ENCODE peak calls at places on chromosomes 7 and 10, in seven cellular contexts. One of them, this sample, is unnamed.
A peak's percentile ranks its signal among the peaks of the same experiment; 100 is the strongest.

GRCh38 chr10:60235001-60235400 is 154.7 kb downstream of the ANK3 start:
- DNase-seq in colonic mucosa: no peak
- DNase-seq in fibroblast of pulmonary artery: peak; percentile 77
- DNase-seq in left lung: no peak
- DNase-seq in small intestine: no peak
- DNase-seq in uterus: no peak
- DNase-seq in adrenal gland: no peak
- DNase-seq in this sample: peak; percentile 55

GRCh38 chr7:159197066-159197975 is 52.7 kb upstream of the VIPR2 start:
- DNase-seq in adrenal gland: no peak
- DNase-seq in left lung: no peak
- DNase-seq in colonic mucosa: peak; percentile 43
- DNase-seq in uterus: peak; percentile 44
- DNase-seq in small intestine: peak; percentile 18
- DNase-seq in fibroblast of pulmonary artery: no peak
- DNase-seq in this sample: no peak

GRCh38 chr10:98425511-98426352 is 10.8 kb upstream of the PYROXD2 start:
- DNase-seq in adrenal gland: peak; percentile 67
- DNase-seq in small intestine: peak; percentile 46
- DNase-seq in uterus: no peak
- DNase-seq in fibroblast of pulmonary artery: peak; percentile 54
- DNase-seq in colonic mucosa: peak; percentile 53
- DNase-seq in left lung: peak; percentile 31
- DNase-seq in this sample: peak; percentile 47

GRCh38 chr7:84455788-84456187 is 261.2 kb upstream of the SEMA3A start:
- DNase-seq in fibroblast of pulmonary artery: peak; percentile 40
- DNase-seq in small intestine: no peak
- DNase-seq in left lung: no peak
- DNase-seq in uterus: no peak
- DNase-seq in adrenal gland: no peak
- DNase-seq in colonic mucosa: no peak
- DNase-seq in this sample: peak; percentile 48

GRCh38 chr7:2853147-2853546 is 9.0 kb upstream of the GNA12 start:
- DNase-seq in small intestine: no peak
- DNase-seq in colonic mucosa: no peak
- DNase-seq in uterus: no peak
- DNase-seq in adrenal gland: no peak
- DNase-seq in left lung: no peak
- DNase-seq in fibroblast of pulmonary artery: peak; percentile 87
- DNase-seq in this sample: peak; percentile 82

GRCh38 chr7:106217089-106217542 is 67.7 kb downstream of the NAMPT start:
- DNase-seq in small intestine: peak; percentile 74
- DNase-seq in fibroblast of pulmonary artery: peak; percentile 97
- DNase-seq in adrenal gland: peak; percentile 81
- DNase-seq in colonic mucosa: peak; percentile 87
- DNase-seq in uterus: peak; percentile 79
- DNase-seq in left lung: peak; percentile 49
- DNase-seq in this sample: no peak

GRCh38 chr10:88952647-88953111 is at the start of gene ACTA2:
- DNase-seq in left lung: peak; percentile 54
- DNase-seq in fibroblast of pulmonary artery: peak; percentile 72
- DNase-seq in colonic mucosa: peak; percentile 43
- DNase-seq in uterus: peak; percentile 87
- DNase-seq in small intestine: no peak
- DNase-seq in adrenal gland: peak; percentile 83
- DNase-seq in this sample: peak; percentile 68

GRCh38 chr10:17676919-17677318 is 33.0 kb downstream of the STAM start:
- DNase-seq in uterus: no peak
- DNase-seq in small intestine: no peak
- DNase-seq in fibroblast of pulmonary artery: no peak
- DNase-seq in adrenal gland: no peak
- DNase-seq in left lung: no peak
- DNase-seq in colonic mucosa: no peak
- DNase-seq in this sample: no peak

GRCh38 chr7:157635669-157636068 is 298.9 kb downstream of the DNAJB6 start:
- DNase-seq in adrenal gland: no peak
- DNase-seq in colonic mucosa: no peak
- DNase-seq in uterus: no peak
- DNase-seq in left lung: no peak
- DNase-seq in fibroblast of pulmonary artery: no peak
- DNase-seq in small intestine: no peak
- DNase-seq in this sample: no peak

GRCh38 chr7:91852263-91852741 is 28.2 kb downstream of the MTERF1 start:
- DNase-seq in adrenal gland: no peak
- DNase-seq in small intestine: peak; percentile 48
- DNase-seq in left lung: no peak
- DNase-seq in uterus: no peak
- DNase-seq in fibroblast of pulmonary artery: peak; percentile 47
- DNase-seq in colonic mucosa: no peak
- DNase-seq in this sample: peak; percentile 51

GRCh38 chr7:90952649-90952991 is 311.6 kb upstream of the FZD1 start:
- DNase-seq in uterus: no peak
- DNase-seq in small intestine: no peak
- DNase-seq in colonic mucosa: no peak
- DNase-seq in fibroblast of pulmonary artery: no peak
- DNase-seq in adrenal gland: no peak
- DNase-seq in left lung: no peak
- DNase-seq in this sample: no peak

GRCh38 chr10:132534348-132535064 is 3.1 kb upstream of the INPP5A start:
- DNase-seq in small intestine: no peak
- DNase-seq in colonic mucosa: no peak
- DNase-seq in adrenal gland: no peak
- DNase-seq in uterus: peak; percentile 6
- DNase-seq in fibroblast of pulmonary artery: no peak
- DNase-seq in left lung: peak; percentile 22
- DNase-seq in this sample: no peak

GRCh38 chr10:120077707-120078492 is 185.4 kb downstream of the SEC23IP start:
- DNase-seq in small intestine: no peak
- DNase-seq in left lung: no peak
- DNase-seq in colonic mucosa: no peak
- DNase-seq in uterus: no peak
- DNase-seq in fibroblast of pulmonary artery: no peak
- DNase-seq in adrenal gland: no peak
- DNase-seq in this sample: no peak

GRCh38 chr7:131249003-131249402 is 78.7 kb upstream of the MKLN1 start:
- DNase-seq in small intestine: no peak
- DNase-seq in colonic mucosa: peak; percentile 30
- DNase-seq in fibroblast of pulmonary artery: peak; percentile 98
- DNase-seq in uterus: peak; percentile 49
- DNase-seq in left lung: peak; percentile 77
- DNase-seq in adrenal gland: peak; percentile 95
- DNase-seq in this sample: peak; percentile 95

GRCh38 chr7:36032362-36032818 is 120.7 kb upstream of the EEPD1 start:
- DNase-seq in colonic mucosa: no peak
- DNase-seq in adrenal gland: no peak
- DNase-seq in uterus: no peak
- DNase-seq in left lung: no peak
- DNase-seq in small intestine: no peak
- DNase-seq in fibroblast of pulmonary artery: no peak
- DNase-seq in this sample: no peak

DNA sequence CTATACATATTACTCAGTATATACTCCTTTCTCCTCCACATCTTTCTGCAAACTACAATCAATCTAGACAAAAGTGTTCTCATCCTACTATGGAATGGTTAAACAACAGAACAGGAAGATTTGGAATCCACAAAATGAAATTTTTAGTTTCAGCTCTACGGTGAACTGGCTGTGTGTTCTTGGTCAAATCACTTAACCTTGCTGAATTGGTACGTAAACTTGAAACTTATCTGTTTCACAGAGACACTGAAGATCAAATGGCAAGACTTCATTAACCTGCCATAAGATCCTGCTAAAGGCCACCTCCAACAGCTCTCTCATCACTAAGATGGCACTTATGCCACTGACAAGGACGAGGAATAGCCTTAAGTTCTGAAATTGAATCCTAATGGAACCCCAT is 1.5 kb downstream of the NUDCD3 start:
- DNase-seq in left lung: no peak
- DNase-seq in uterus: no peak
- DNase-seq in adrenal gland: no peak
- DNase-seq in fibroblast of pulmonary artery: no peak
- DNase-seq in small intestine: no peak
- DNase-seq in colonic mucosa: no peak
- DNase-seq in this sample: no peak
- H3K4me3 ChIP-seq in left lung: no peak overlapping the region
- H3K4me3 ChIP-seq in uterus: no peak overlapping the region
- H3K4me3 ChIP-seq in adrenal gland: no peak overlapping the region
- H3K4me3 ChIP-seq in fibroblast of pulmonary artery: peak overlapping the region; percentile 81
- H3K4me3 ChIP-seq in small intestine: no peak overlapping the region
- H3K4me3 ChIP-seq in colonic mucosa: no peak overlapping the region
- H3K4me3 ChIP-seq in this sample: peak overlapping the region; percentile 75

GRCh38 chr7:28392289-28392688 is 20.0 kb upstream of the CREB5 start:
- DNase-seq in adrenal gland: no peak
- DNase-seq in left lung: no peak
- DNase-seq in colonic mucosa: no peak
- DNase-seq in fibroblast of pulmonary artery: no peak
- DNase-seq in small intestine: no peak
- DNase-seq in uterus: no peak
- DNase-seq in this sample: no peak

GRCh38 chr7:28395404-28395803 is 16.9 kb upstream of the CREB5 start:
- DNase-seq in colonic mucosa: no peak
- DNase-seq in left lung: no peak
- DNase-seq in uterus: no peak
- DNase-seq in adrenal gland: no peak
- DNase-seq in fibroblast of pulmonary artery: no peak
- DNase-seq in small intestine: no peak
- DNase-seq in this sample: no peak

GRCh38 chr7:28383949-28384348 is 28.4 kb upstream of the CREB5 start:
- DNase-seq in colonic mucosa: no peak
- DNase-seq in fibroblast of pulmonary artery: no peak
- DNase-seq in uterus: no peak
- DNase-seq in left lung: no peak
- DNase-seq in adrenal gland: peak; percentile 55
- DNase-seq in small intestine: no peak
- DNase-seq in this sample: no peak

GRCh38 chr7:28389504-28390385 is 22.6 kb upstream of the CREB5 start:
- DNase-seq in fibroblast of pulmonary artery: peak; percentile 81
- DNase-seq in colonic mucosa: no peak
- DNase-seq in left lung: no peak
- DNase-seq in adrenal gland: no peak
- DNase-seq in small intestine: peak; percentile 41
- DNase-seq in uterus: no peak
- DNase-seq in this sample: peak; percentile 77
- H3K4me3 ChIP-seq in fibroblast of pulmonary artery: peak overlapping the region; percentile 42
- H3K4me3 ChIP-seq in colonic mucosa: no peak overlapping the region
- H3K4me3 ChIP-seq in left lung: peak overlapping the region; percentile 5
- H3K4me3 ChIP-seq in adrenal gland: no peak overlapping the region
- H3K4me3 ChIP-seq in small intestine: no peak overlapping the region
- H3K4me3 ChIP-seq in uterus: peak overlapping the region; percentile 21
- H3K4me3 ChIP-seq in this sample: no peak overlapping the region

DNA sequence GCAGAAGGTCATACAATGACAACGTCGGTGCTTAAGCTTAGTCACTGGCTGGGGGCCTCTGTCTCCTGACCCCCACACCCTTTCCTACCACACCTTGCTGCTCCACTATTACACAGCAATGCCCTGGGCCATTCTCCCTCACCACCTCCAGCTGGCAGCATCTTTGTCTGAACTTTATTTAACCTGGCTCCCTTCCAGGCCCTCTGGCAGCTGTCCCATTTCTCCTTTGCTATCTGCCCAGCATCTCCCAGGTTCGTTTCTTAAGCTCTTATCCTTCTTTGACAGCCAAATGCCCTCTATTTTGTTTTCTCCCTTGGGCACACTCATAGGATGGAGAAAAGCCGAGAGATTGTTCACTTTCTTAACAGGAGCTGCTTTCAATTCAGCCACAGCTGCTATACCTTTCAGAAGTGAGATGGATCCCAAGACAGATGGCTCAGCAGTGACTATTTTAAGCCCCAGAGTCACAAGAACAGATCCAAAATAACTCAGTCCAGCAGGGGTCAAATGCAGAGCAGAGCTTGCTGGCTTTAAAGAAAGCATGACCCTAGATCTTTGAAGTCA is 1277.1 kb upstream of the AUTS2 start:
- DNase-seq in uterus: no peak
- DNase-seq in fibroblast of pulmonary artery: no peak
- DNase-seq in adrenal gland: peak; percentile 73
- DNase-seq in colonic mucosa: no peak
- DNase-seq in left lung: no peak
- DNase-seq in small intestine: no peak
- DNase-seq in this sample: peak; percentile 87
- H3K4me3 ChIP-seq in uterus: no peak overlapping the region
- H3K4me3 ChIP-seq in fibroblast of pulmonary artery: no peak overlapping the region
- H3K4me3 ChIP-seq in adrenal gland: no peak overlapping the region
- H3K4me3 ChIP-seq in colonic mucosa: no peak overlapping the region
- H3K4me3 ChIP-seq in left lung: no peak overlapping the region
- H3K4me3 ChIP-seq in small intestine: no peak overlapping the region
- H3K4me3 ChIP-seq in this sample: no peak overlapping the region

GRCh38 chr10:81873932-81874816 is 820 bp upstream of the NRG3 start:
- DNase-seq in small intestine: peak; percentile 5
- DNase-seq in adrenal gland: no peak
- DNase-seq in fibroblast of pulmonary artery: peak; percentile 73
- DNase-seq in uterus: no peak
- DNase-seq in left lung: peak; percentile 70
- DNase-seq in colonic mucosa: peak; percentile 20
- DNase-seq in this sample: peak; percentile 69
- H3K4me3 ChIP-seq in small intestine: no peak overlapping the region
- H3K4me3 ChIP-seq in adrenal gland: no peak overlapping the region
- H3K4me3 ChIP-seq in fibroblast of pulmonary artery: peak overlapping the region; percentile 42
- H3K4me3 ChIP-seq in uterus: no peak overlapping the region
- H3K4me3 ChIP-seq in left lung: no peak overlapping the region
- H3K4me3 ChIP-seq in colonic mucosa: peak overlapping the region; percentile 13
- H3K4me3 ChIP-seq in this sample: peak overlapping the region; percentile 42

GRCh38 chr7:66152538-66153191 is 38.0 kb downstream of the CRCP start:
- DNase-seq in uterus: no peak
- DNase-seq in small intestine: no peak
- DNase-seq in left lung: no peak
- DNase-seq in colonic mucosa: no peak
- DNase-seq in adrenal gland: no peak
- DNase-seq in fibroblast of pulmonary artery: peak; percentile 28
- DNase-seq in this sample: peak; percentile 81
- H3K4me3 ChIP-seq in uterus: no peak overlapping the region
- H3K4me3 ChIP-seq in small intestine: no peak overlapping the region
- H3K4me3 ChIP-seq in left lung: no peak overlapping the region
- H3K4me3 ChIP-seq in colonic mucosa: no peak overlapping the region
- H3K4me3 ChIP-seq in adrenal gland: no peak overlapping the region
- H3K4me3 ChIP-seq in fibroblast of pulmonary artery: no peak overlapping the region
- H3K4me3 ChIP-seq in this sample: no peak overlapping the region

GRCh38 chr10:30392564-30392990 is 41.4 kb upstream of the MAP3K8 start:
- DNase-seq in small intestine: peak; percentile 84
- DNase-seq in fibroblast of pulmonary artery: peak; percentile 69
- DNase-seq in uterus: peak; percentile 70
- DNase-seq in adrenal gland: peak; percentile 85
- DNase-seq in colonic mucosa: peak; percentile 80
- DNase-seq in left lung: peak; percentile 79
- DNase-seq in this sample: peak; percentile 73
- H3K4me3 ChIP-seq in small intestine: no peak overlapping the region
- H3K4me3 ChIP-seq in fibroblast of pulmonary artery: no peak overlapping the region
- H3K4me3 ChIP-seq in uterus: no peak overlapping the region
- H3K4me3 ChIP-seq in adrenal gland: no peak overlapping the region
- H3K4me3 ChIP-seq in colonic mucosa: no peak overlapping the region
- H3K4me3 ChIP-seq in left lung: no peak overlapping the region
- H3K4me3 ChIP-seq in this sample: no peak overlapping the region

DNA sequence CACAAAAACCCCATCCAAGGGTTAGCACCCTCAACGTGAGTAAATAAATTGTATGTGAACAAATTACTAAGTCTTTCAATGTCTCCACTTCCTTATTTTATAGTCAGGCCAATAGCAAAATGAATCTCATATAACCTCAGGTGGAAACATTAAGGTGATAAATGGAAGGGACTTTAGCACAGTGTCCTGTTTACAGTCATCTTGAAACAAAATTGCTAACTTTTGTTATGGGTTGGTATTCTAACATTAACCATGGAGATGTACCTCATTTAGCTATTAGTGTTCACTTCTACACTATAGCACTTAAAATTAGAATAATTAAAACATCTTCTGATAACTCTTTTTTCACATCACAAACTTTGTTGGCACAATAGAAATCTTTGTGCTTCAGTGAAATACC is 255.8 kb upstream of the CNTNAP2 start:
- DNase-seq in left lung: no peak
- DNase-seq in uterus: no peak
- DNase-seq in adrenal gland: no peak
- DNase-seq in small intestine: no peak
- DNase-seq in fibroblast of pulmonary artery: no peak
- DNase-seq in colonic mucosa: no peak
- DNase-seq in this sample: no peak
- H3K4me3 ChIP-seq in left lung: no peak overlapping the region
- H3K4me3 ChIP-seq in uterus: no peak overlapping the region
- H3K4me3 ChIP-seq in adrenal gland: no peak overlapping the region
- H3K4me3 ChIP-seq in small intestine: no peak overlapping the region
- H3K4me3 ChIP-seq in fibroblast of pulmonary artery: no peak overlapping the region
- H3K4me3 ChIP-seq in colonic mucosa: no peak overlapping the region
- H3K4me3 ChIP-seq in this sample: no peak overlapping the region